ENCODE peak calls at places on chromosomes 12 and 14, in six cellular contexts. One of them, this sample, is unnamed.

GRCh38 chr12:14928946-14929345 is 9.4 kb downstream of the ERP27 start:
- DNase-seq in activated CD8-positive, alpha-beta memory T cell treated with anti-CD3 and anti-CD28 coated beads for 4 hours: no peak
- DNase-seq in LHCN-M2: no peak
- DNase-seq in C1 segment of cervical spinal cord: no peak
- DNase-seq in activated T-cell treated with anti-CD3 and anti-CD28 coated beads, Interleukin-2, amount 50 U/mL, for 48 hours: no peak
- DNase-seq in endothelial cell: no peak
- DNase-seq in this sample: no peak

GRCh38 chr12:90280564-90281058 is 572.0 kb upstream of the ATP2B1 start:
- DNase-seq in activated CD8-positive, alpha-beta memory T cell treated with anti-CD3 and anti-CD28 coated beads for 4 hours: no peak
- DNase-seq in activated T-cell treated with anti-CD3 and anti-CD28 coated beads, Interleukin-2, amount 50 U/mL, for 48 hours: peak
- DNase-seq in C1 segment of cervical spinal cord: no peak
- DNase-seq in LHCN-M2: peak
- DNase-seq in endothelial cell: no peak
- DNase-seq in this sample: no peak

GRCh38 chr12:115598827-115599226 is 678.7 kb downstream of the MED13L start:
- DNase-seq in LHCN-M2: no peak
- DNase-seq in activated CD8-positive, alpha-beta memory T cell treated with anti-CD3 and anti-CD28 coated beads for 4 hours: no peak
- DNase-seq in endothelial cell: no peak
- DNase-seq in activated T-cell treated with anti-CD3 and anti-CD28 coated beads, Interleukin-2, amount 50 U/mL, for 48 hours: no peak
- DNase-seq in C1 segment of cervical spinal cord: peak
- DNase-seq in this sample: no peak

GRCh38 chr12:110585231-110585799 is 2.2 kb upstream of the PPTC7 start:
- DNase-seq in C1 segment of cervical spinal cord: no peak
- DNase-seq in LHCN-M2: peak
- DNase-seq in activated CD8-positive, alpha-beta memory T cell treated with anti-CD3 and anti-CD28 coated beads for 4 hours: no peak
- DNase-seq in activated T-cell treated with anti-CD3 and anti-CD28 coated beads, Interleukin-2, amount 50 U/mL, for 48 hours: peak
- DNase-seq in endothelial cell: peak
- DNase-seq in this sample: no peak

GRCh38 chr14:49559979-49560768 is 26.0 kb downstream of the RPS29 start:
- DNase-seq in endothelial cell: no peak
- DNase-seq in LHCN-M2: no peak
- DNase-seq in C1 segment of cervical spinal cord: no peak
- DNase-seq in activated T-cell treated with anti-CD3 and anti-CD28 coated beads, Interleukin-2, amount 50 U/mL, for 48 hours: no peak
- DNase-seq in activated CD8-positive, alpha-beta memory T cell treated with anti-CD3 and anti-CD28 coated beads for 4 hours: no peak
- DNase-seq in this sample: no peak

GRCh38 chr12:14846878-14847580 is 3.7 kb upstream of the ART4 start:
- DNase-seq in activated CD8-positive, alpha-beta memory T cell treated with anti-CD3 and anti-CD28 coated beads for 4 hours: no peak
- DNase-seq in LHCN-M2: no peak
- DNase-seq in activated T-cell treated with anti-CD3 and anti-CD28 coated beads, Interleukin-2, amount 50 U/mL, for 48 hours: no peak
- DNase-seq in endothelial cell: no peak
- DNase-seq in C1 segment of cervical spinal cord: no peak
- DNase-seq in this sample: no peak

GRCh38 chr12:131618303-131618658 is 92.6 kb upstream of the SFSWAP start:
- DNase-seq in C1 segment of cervical spinal cord: no peak
- DNase-seq in activated CD8-positive, alpha-beta memory T cell treated with anti-CD3 and anti-CD28 coated beads for 4 hours: no peak
- DNase-seq in endothelial cell: peak
- DNase-seq in LHCN-M2: no peak
- DNase-seq in activated T-cell treated with anti-CD3 and anti-CD28 coated beads, Interleukin-2, amount 50 U/mL, for 48 hours: no peak
- DNase-seq in this sample: no peak

GRCh38 chr12:88503344-88503743 is 76.9 kb downstream of the KITLG start:
- DNase-seq in C1 segment of cervical spinal cord: no peak
- DNase-seq in activated T-cell treated with anti-CD3 and anti-CD28 coated beads, Interleukin-2, amount 50 U/mL, for 48 hours: no peak
- DNase-seq in LHCN-M2: no peak
- DNase-seq in activated CD8-positive, alpha-beta memory T cell treated with anti-CD3 and anti-CD28 coated beads for 4 hours: no peak
- DNase-seq in endothelial cell: no peak
- DNase-seq in this sample: no peak

GRCh38 chr12:13004368-13004767 is 4.3 kb upstream of the HEBP1 start:
- DNase-seq in endothelial cell: no peak
- DNase-seq in activated CD8-positive, alpha-beta memory T cell treated with anti-CD3 and anti-CD28 coated beads for 4 hours: no peak
- DNase-seq in C1 segment of cervical spinal cord: no peak
- DNase-seq in LHCN-M2: no peak
- DNase-seq in activated T-cell treated with anti-CD3 and anti-CD28 coated beads, Interleukin-2, amount 50 U/mL, for 48 hours: no peak
- DNase-seq in this sample: no peak

GRCh38 chr12:76186507-76186906 is 102.0 kb upstream of the NAP1L1 start:
- DNase-seq in activated T-cell treated with anti-CD3 and anti-CD28 coated beads, Interleukin-2, amount 50 U/mL, for 48 hours: no peak
- DNase-seq in C1 segment of cervical spinal cord: no peak
- DNase-seq in LHCN-M2: no peak
- DNase-seq in endothelial cell: no peak
- DNase-seq in activated CD8-positive, alpha-beta memory T cell treated with anti-CD3 and anti-CD28 coated beads for 4 hours: no peak
- DNase-seq in this sample: no peak

GRCh38 chr12:2804390-2805145 is 7.9 kb upstream of the ITFG2 start:
- DNase-seq in activated T-cell treated with anti-CD3 and anti-CD28 coated beads, Interleukin-2, amount 50 U/mL, for 48 hours: no peak
- DNase-seq in activated CD8-positive, alpha-beta memory T cell treated with anti-CD3 and anti-CD28 coated beads for 4 hours: no peak
- DNase-seq in C1 segment of cervical spinal cord: peak
- DNase-seq in LHCN-M2: no peak
- DNase-seq in endothelial cell: no peak
- DNase-seq in this sample: no peak

GRCh38 chr12:68166317-68166830 is 6.8 kb upstream of the IFNG start:
- DNase-seq in C1 segment of cervical spinal cord: no peak
- DNase-seq in endothelial cell: no peak
- DNase-seq in activated CD8-positive, alpha-beta memory T cell treated with anti-CD3 and anti-CD28 coated beads for 4 hours: no peak
- DNase-seq in activated T-cell treated with anti-CD3 and anti-CD28 coated beads, Interleukin-2, amount 50 U/mL, for 48 hours: no peak
- DNase-seq in LHCN-M2: no peak
- DNase-seq in this sample: no peak

GRCh38 chr14:105529506-105530445 is 3.4 kb downstream of the TMEM121 start:
- DNase-seq in activated CD8-positive, alpha-beta memory T cell treated with anti-CD3 and anti-CD28 coated beads for 4 hours: no peak
- DNase-seq in LHCN-M2: no peak
- DNase-seq in activated T-cell treated with anti-CD3 and anti-CD28 coated beads, Interleukin-2, amount 50 U/mL, for 48 hours: peak
- DNase-seq in C1 segment of cervical spinal cord: no peak
- DNase-seq in endothelial cell: no peak
- DNase-seq in this sample: no peak

GRCh38 chr12:131096681-131097181 is 143.0 kb downstream of the ADGRD1 start:
- DNase-seq in C1 segment of cervical spinal cord: no peak
- DNase-seq in LHCN-M2: no peak
- DNase-seq in activated T-cell treated with anti-CD3 and anti-CD28 coated beads, Interleukin-2, amount 50 U/mL, for 48 hours: peak
- DNase-seq in endothelial cell: no peak
- DNase-seq in activated CD8-positive, alpha-beta memory T cell treated with anti-CD3 and anti-CD28 coated beads for 4 hours: no peak
- DNase-seq in this sample: peak

GRCh38 chr14:30333934-30334333 is 225.0 kb upstream of the G2E3 start:
- DNase-seq in endothelial cell: no peak
- DNase-seq in activated T-cell treated with anti-CD3 and anti-CD28 coated beads, Interleukin-2, amount 50 U/mL, for 48 hours: no peak
- DNase-seq in LHCN-M2: no peak
- DNase-seq in C1 segment of cervical spinal cord: no peak
- DNase-seq in activated CD8-positive, alpha-beta memory T cell treated with anti-CD3 and anti-CD28 coated beads for 4 hours: no peak
- DNase-seq in this sample: no peak

GRCh38 chr12:6959376-6960290 is 8.5 kb downstream of the PTPN6 start:
- DNase-seq in activated T-cell treated with anti-CD3 and anti-CD28 coated beads, Interleukin-2, amount 50 U/mL, for 48 hours: no peak
- DNase-seq in LHCN-M2: no peak
- DNase-seq in activated CD8-positive, alpha-beta memory T cell treated with anti-CD3 and anti-CD28 coated beads for 4 hours: no peak
- DNase-seq in C1 segment of cervical spinal cord: no peak
- DNase-seq in endothelial cell: no peak
- DNase-seq in this sample: no peak

GRCh38 chr12:45644521-45644920 is 85.0 kb upstream of the ARID2 start:
- DNase-seq in C1 segment of cervical spinal cord: no peak
- DNase-seq in endothelial cell: no peak
- DNase-seq in activated T-cell treated with anti-CD3 and anti-CD28 coated beads, Interleukin-2, amount 50 U/mL, for 48 hours: no peak
- DNase-seq in activated CD8-positive, alpha-beta memory T cell treated with anti-CD3 and anti-CD28 coated beads for 4 hours: no peak
- DNase-seq in LHCN-M2: peak
- DNase-seq in this sample: no peak

GRCh38 chr12:87469295-87469694 is 559.9 kb downstream of the C12orf50 start:
- DNase-seq in activated CD8-positive, alpha-beta memory T cell treated with anti-CD3 and anti-CD28 coated beads for 4 hours: no peak
- DNase-seq in LHCN-M2: peak
- DNase-seq in endothelial cell: no peak
- DNase-seq in activated T-cell treated with anti-CD3 and anti-CD28 coated beads, Interleukin-2, amount 50 U/mL, for 48 hours: no peak
- DNase-seq in C1 segment of cervical spinal cord: no peak
- DNase-seq in this sample: no peak

GRCh38 chr12:124605869-124606774 is 38.7 kb upstream of the NCOR2 start:
- DNase-seq in activated CD8-positive, alpha-beta memory T cell treated with anti-CD3 and anti-CD28 coated beads for 4 hours: no peak
- DNase-seq in LHCN-M2: no peak
- DNase-seq in activated T-cell treated with anti-CD3 and anti-CD28 coated beads, Interleukin-2, amount 50 U/mL, for 48 hours: no peak
- DNase-seq in endothelial cell: no peak
- DNase-seq in C1 segment of cervical spinal cord: no peak
- DNase-seq in this sample: no peak

GRCh38 chr12:26010293-26010821 is 51.9 kb downstream of the RASSF8 start:
- DNase-seq in endothelial cell: no peak
- DNase-seq in C1 segment of cervical spinal cord: no peak
- DNase-seq in LHCN-M2: peak
- DNase-seq in activated CD8-positive, alpha-beta memory T cell treated with anti-CD3 and anti-CD28 coated beads for 4 hours: no peak
- DNase-seq in activated T-cell treated with anti-CD3 and anti-CD28 coated beads, Interleukin-2, amount 50 U/mL, for 48 hours: no peak
- DNase-seq in this sample: peak

GRCh38 chr12:121903202-121903601 is 14.6 kb downstream of the PSMD9 start:
- DNase-seq in endothelial cell: no peak
- DNase-seq in activated CD8-positive, alpha-beta memory T cell treated with anti-CD3 and anti-CD28 coated beads for 4 hours: no peak
- DNase-seq in LHCN-M2: no peak
- DNase-seq in activated T-cell treated with anti-CD3 and anti-CD28 coated beads, Interleukin-2, amount 50 U/mL, for 48 hours: no peak
- DNase-seq in C1 segment of cervical spinal cord: no peak
- DNase-seq in this sample: no peak

GRCh38 chr12:20368653-20369163 is 371 bp downstream of the PDE3A start:
- DNase-seq in LHCN-M2: peak
- DNase-seq in endothelial cell: peak
- DNase-seq in activated CD8-positive, alpha-beta memory T cell treated with anti-CD3 and anti-CD28 coated beads for 4 hours: no peak
- DNase-seq in C1 segment of cervical spinal cord: no peak
- DNase-seq in activated T-cell treated with anti-CD3 and anti-CD28 coated beads, Interleukin-2, amount 50 U/mL, for 48 hours: no peak
- DNase-seq in this sample: peak

This sample was measured in WERI-Rb-1.